ENCODE peak calls at places on chromosome 11, in eight cellular contexts. J is A673; W is suprapubic skin; B is pancreas; Q is left ventricle myocardium inferior; V is CD4-positive, alpha-beta memory T cell; X is epithelial cell of prostate; U is neuronal stem cell. P is an unnamed sample.

GRCh38 chr11:63622318-63622717 is 8.1 kb upstream of the PLAAT3 start:
- DNase-seq in U (no peak), X (peak; percentile 45), Q (no peak), J (no peak), W (no peak), B (no peak), V (no peak), P (no peak)

GRCh38 chr11:85663080-85663729 is 1.7 kb downstream of the CREBZF start:
- DNase-seq in U (no peak), J (peak; percentile 24), Q (no peak), W (no peak), X (no peak), V (peak; percentile 49), B (no peak), P (peak; percentile 26)

GRCh38 chr11:1652778-1653540 is 23.4 kb downstream of the KRTAP5-5 start:
- DNase-seq in X (no peak), V (peak; percentile 62), Q (peak; percentile 72), U (peak; percentile 78), B (peak; percentile 92), W (peak; percentile 87), J (peak; percentile 61), P (peak; percentile 57)

GRCh38 chr11:128931661-128932060 is 11.0 kb downstream of the TP53AIP1 start:
- DNase-seq in X (no peak), V (no peak), B (no peak), J (no peak), W (no peak), U (no peak), Q (no peak), P (no peak)

GRCh38 chr11:66151273-66151672 is 81.2 kb downstream of the PACS1 start:
- DNase-seq in V (no peak), W (no peak), U (no peak), J (peak; percentile 71), X (no peak), Q (no peak), B (no peak), P (no peak)

GRCh38 chr11:1499899-1500298 is 13.3 kb upstream of the MOB2 start:
- DNase-seq in X (no peak), J (no peak), Q (no peak), V (no peak), U (no peak), W (no peak), B (no peak), P (no peak)

GRCh38 chr11:74011360-74012071 is 2.6 kb upstream of the UCP3 start:
- DNase-seq in B (no peak), Q (no peak), V (peak; percentile 62), W (no peak), X (no peak), U (no peak), J (no peak), P (no peak)

GRCh38 chr11:95699631-95700470 is 89.7 kb downstream of the FAM76B start:
- DNase-seq in Q (no peak), B (no peak), X (no peak), J (no peak), W (no peak), U (no peak), V (peak; percentile 52), P (no peak)

GRCh38 chr11:110113507-110113906 is 20.3 kb downstream of the ZC3H12C start:
- DNase-seq in B (no peak), X (no peak), W (no peak), V (no peak), J (no peak), Q (no peak), U (no peak), P (no peak)

GRCh38 chr11:17163742-17164141 is 44.0 kb downstream of the PIK3C2A start:
- DNase-seq in B (no peak), J (no peak), V (no peak), Q (no peak), W (no peak), X (no peak), U (no peak), P (no peak)

GRCh38 chr11:46524201-46524600 is 69.6 kb downstream of the AMBRA1 start:
- DNase-seq in J (peak; percentile 44), V (no peak), B (no peak), Q (no peak), U (no peak), X (no peak), W (no peak), P (no peak)

GRCh38 chr11:102229510-102230119 is 87.7 kb upstream of the BIRC3 start:
- DNase-seq in J (no peak), X (no peak), Q (no peak), U (no peak), W (no peak), B (no peak), V (no peak), P (no peak)

GRCh38 chr11:84594602-84595001 is 1032.5 kb downstream of the DLG2 start:
- DNase-seq in J (no peak), X (no peak), B (no peak), U (no peak), W (no peak), Q (no peak), V (no peak), P (no peak)

GRCh38 chr11:9095421-9095820 is 4.0 kb upstream of the SCUBE2 start:
- DNase-seq in Q (no peak), X (no peak), W (no peak), J (peak; percentile 10), U (no peak), V (no peak), B (no peak), P (no peak)

GRCh38 chr11:110184974-110185597 is 91.9 kb downstream of the ZC3H12C start:
- DNase-seq in V (no peak), W (no peak), U (no peak), X (no peak), B (no peak), Q (no peak), J (no peak), P (no peak)

GRCh38 chr11:17129003-17129402 is 51.5 kb upstream of the RPS13 start:
- DNase-seq in J (no peak), U (no peak), W (no peak), X (no peak), Q (no peak), B (no peak), V (no peak), P (no peak)

GRCh38 chr11:10993186-10993585 is 135.3 kb upstream of the ZBED5 start:
- DNase-seq in W (no peak), J (no peak), X (no peak), Q (no peak), V (no peak), B (no peak), U (no peak), P (no peak)

GRCh38 chr11:70779433-70780245 is 381.3 kb downstream of the CTTN start:
- DNase-seq in V (no peak), W (no peak), U (no peak), B (no peak), J (no peak), Q (no peak), X (no peak), P (no peak)

GRCh38 chr11:2892215-2893020 is 6.8 kb upstream of the CDKN1C start:
- DNase-seq in U (peak; percentile 73), B (peak; percentile 80), Q (peak; percentile 54), W (no peak), X (no peak), V (peak; percentile 66), J (peak; percentile 71), P (peak; percentile 71)

GRCh38 chr11:47986742-47987141 is 6.4 kb downstream of the PTPRJ start:
- DNase-seq in J (no peak), X (no peak), B (no peak), U (no peak), Q (no peak), W (no peak), V (no peak), P (no peak)

GRCh38 chr11:47981667-47982404 is 1.5 kb downstream of the PTPRJ start:
- DNase-seq in U (no peak), J (no peak), X (no peak), V (no peak), W (no peak), B (peak; percentile 70), Q (peak; percentile 31), P (peak; percentile 41)

GRCh38 chr11:47986219-47986618 is 5.9 kb downstream of the PTPRJ start:
- DNase-seq in J (no peak), X (no peak), V (no peak), W (no peak), B (no peak), U (no peak), Q (no peak), P (no peak)

GRCh38 chr11:47980907-47981621 is 705 bp downstream of the PTPRJ start:
- DNase-seq in W (no peak), X (no peak), U (peak; percentile 54), J (peak; percentile 72), V (no peak), Q (peak; percentile 35), B (peak; percentile 87), P (peak; percentile 67)

GRCh38 chr11:47983464-47984397 is 3.4 kb downstream of the PTPRJ start:
- DNase-seq in W (no peak), U (no peak), J (no peak), X (no peak), V (no peak), Q (no peak), B (no peak), P (peak; percentile 43)
- H3K27ac ChIP-seq in W (no peak overlapping the region), U (no peak overlapping the region), J (no peak overlapping the region), X (no peak overlapping the region), V (peak overlapping the region; percentile 51), Q (no peak overlapping the region), B (no peak overlapping the region), P (peak overlapping the region; percentile 43)

GRCh38 chr11:125062931-125063428 is at the start of gene SLC37A2:
- DNase-seq in Q (peak; percentile 70), W (peak; percentile 82), B (peak; percentile 87), U (peak; percentile 62), X (no peak), V (peak; percentile 51), J (peak; percentile 48), P (peak; percentile 60)
- H3K27ac ChIP-seq in Q (peak within 1 kb of the TSS; percentile 25), W (peak within 1 kb of the TSS; percentile 73), B (no peak within 1 kb of the TSS), U (no peak within 1 kb of the TSS), X (peak within 1 kb of the TSS; percentile 65), V (no peak within 1 kb of the TSS), J (no peak within 1 kb of the TSS), P (no peak within 1 kb of the TSS)

DNA sequence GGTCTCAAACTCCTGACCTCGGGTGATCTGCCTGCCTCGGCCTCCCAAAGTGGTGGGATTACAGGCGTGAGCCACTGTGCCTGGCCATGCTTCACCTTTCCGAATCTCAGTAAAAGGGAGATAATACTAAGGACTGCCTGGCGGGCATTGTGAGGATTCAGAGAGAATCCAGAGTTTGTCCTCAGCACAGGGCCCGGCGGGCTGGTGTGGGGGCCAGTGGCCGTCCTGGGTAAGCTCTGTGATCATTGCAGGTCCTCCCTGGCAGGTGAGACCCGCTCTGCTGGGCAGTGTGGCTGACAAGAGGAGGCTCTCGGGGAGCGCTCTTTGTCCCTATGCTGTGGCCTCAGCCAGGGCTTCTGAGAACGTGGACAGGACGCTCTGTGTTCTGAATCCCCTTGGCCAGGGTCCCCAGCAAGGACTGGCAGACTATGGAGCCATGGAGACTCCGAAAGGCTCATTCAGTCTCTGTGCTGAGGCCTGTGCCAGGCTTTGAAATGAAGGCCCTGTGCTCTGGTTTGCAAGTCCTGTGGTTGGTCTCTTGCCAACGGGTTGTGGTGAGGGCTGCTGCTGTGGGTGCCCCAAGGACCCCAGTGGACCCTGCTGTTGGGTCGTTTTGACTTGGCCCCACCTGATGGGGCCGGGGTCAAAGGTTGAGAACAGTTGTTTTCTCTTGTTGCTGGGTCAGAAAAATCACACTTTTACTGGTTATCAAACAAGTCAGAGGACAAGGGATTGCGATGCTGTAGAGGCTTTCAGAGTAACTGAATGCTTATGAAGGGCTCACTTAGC is 2.1 kb downstream of the TPCN2 start:
- DNase-seq in B (no peak), X (no peak), V (no peak), U (no peak), Q (no peak), J (no peak), W (no peak), P (no peak)
- H3K27ac ChIP-seq in B (no peak overlapping the region), X (no peak overlapping the region), V (no peak overlapping the region), U (no peak overlapping the region), Q (peak overlapping the region; percentile 90), J (peak overlapping the region; percentile 62), W (no peak overlapping the region), P (peak overlapping the region; percentile 96)

GRCh38 chr11:12077535-12078280 is 32.7 kb upstream of the MICAL2 start:
- DNase-seq in W (peak; percentile 49), Q (no peak), B (no peak), U (no peak), V (no peak), X (no peak), J (no peak), P (no peak)
- H3K27ac ChIP-seq in W (peak overlapping the region; percentile 84), Q (no peak overlapping the region), B (no peak overlapping the region), U (no peak overlapping the region), V (no peak overlapping the region), X (peak overlapping the region; percentile 93), J (no peak overlapping the region), P (no peak overlapping the region)

P was measured in OCI-LY7.